ENCODE peak calls at places on chromosomes 1 and 21, in ten cellular contexts. One of them, this sample, is unnamed.

GRCh38 chr1:113930499-113931161 is 1.5 kb downstream of the HIPK1 start:
- DNase-seq in H4: peak; percentile 49
- DNase-seq in ovary: no peak
- DNase-seq in kidney epithelial cell: peak; percentile 42
- DNase-seq in OCI-LY7: peak; percentile 45
- DNase-seq in epithelial cell of esophagus: peak; percentile 49
- DNase-seq in central memory CD8-positive, alpha-beta T cell: peak; percentile 80
- DNase-seq in GM23248: peak; percentile 88
- DNase-seq in stimulated activated CD4-positive, alpha-beta T cell treated with anti-CD3 and anti-CD28 coated beads, Interleukin-4, amount 100 ng/mL, for 48 hours: peak; percentile 71
- DNase-seq in IMR-90: peak; percentile 83
- DNase-seq in this sample: peak; percentile 58

GRCh38 chr1:204294371-204294770 is 65.4 kb downstream of the PLEKHA6 start:
- DNase-seq in OCI-LY7: no peak
- DNase-seq in epithelial cell of esophagus: peak; percentile 90
- DNase-seq in stimulated activated CD4-positive, alpha-beta T cell treated with anti-CD3 and anti-CD28 coated beads, Interleukin-4, amount 100 ng/mL, for 48 hours: no peak
- DNase-seq in ovary: peak; percentile 57
- DNase-seq in IMR-90: peak; percentile 97
- DNase-seq in GM23248: peak; percentile 94
- DNase-seq in central memory CD8-positive, alpha-beta T cell: no peak
- DNase-seq in kidney epithelial cell: no peak
- DNase-seq in H4: peak; percentile 91
- DNase-seq in this sample: no peak

GRCh38 chr1:169623132-169623926 is 6.6 kb downstream of the SELP start:
- DNase-seq in central memory CD8-positive, alpha-beta T cell: no peak
- DNase-seq in stimulated activated CD4-positive, alpha-beta T cell treated with anti-CD3 and anti-CD28 coated beads, Interleukin-4, amount 100 ng/mL, for 48 hours: no peak
- DNase-seq in ovary: no peak
- DNase-seq in IMR-90: no peak
- DNase-seq in OCI-LY7: no peak
- DNase-seq in epithelial cell of esophagus: no peak
- DNase-seq in kidney epithelial cell: no peak
- DNase-seq in GM23248: no peak
- DNase-seq in H4: no peak
- DNase-seq in this sample: no peak

GRCh38 chr1:47824297-47824696 is 172.9 kb downstream of the TRABD2B start:
- DNase-seq in kidney epithelial cell: no peak
- DNase-seq in central memory CD8-positive, alpha-beta T cell: no peak
- DNase-seq in H4: no peak
- DNase-seq in ovary: no peak
- DNase-seq in GM23248: no peak
- DNase-seq in IMR-90: no peak
- DNase-seq in epithelial cell of esophagus: no peak
- DNase-seq in stimulated activated CD4-positive, alpha-beta T cell treated with anti-CD3 and anti-CD28 coated beads, Interleukin-4, amount 100 ng/mL, for 48 hours: no peak
- DNase-seq in OCI-LY7: no peak
- DNase-seq in this sample: no peak

GRCh38 chr1:167207940-167208623 is 12.6 kb upstream of the POU2F1 start:
- DNase-seq in ovary: no peak
- DNase-seq in H4: no peak
- DNase-seq in IMR-90: no peak
- DNase-seq in GM23248: no peak
- DNase-seq in OCI-LY7: peak; percentile 28
- DNase-seq in central memory CD8-positive, alpha-beta T cell: no peak
- DNase-seq in stimulated activated CD4-positive, alpha-beta T cell treated with anti-CD3 and anti-CD28 coated beads, Interleukin-4, amount 100 ng/mL, for 48 hours: no peak
- DNase-seq in epithelial cell of esophagus: no peak
- DNase-seq in kidney epithelial cell: no peak
- DNase-seq in this sample: peak; percentile 45

GRCh38 chr1:151314137-151314875 is 12.9 kb downstream of the PI4KB start:
- DNase-seq in ovary: peak; percentile 91
- DNase-seq in epithelial cell of esophagus: peak; percentile 25
- DNase-seq in stimulated activated CD4-positive, alpha-beta T cell treated with anti-CD3 and anti-CD28 coated beads, Interleukin-4, amount 100 ng/mL, for 48 hours: no peak
- DNase-seq in central memory CD8-positive, alpha-beta T cell: no peak
- DNase-seq in IMR-90: peak; percentile 87
- DNase-seq in OCI-LY7: no peak
- DNase-seq in kidney epithelial cell: peak; percentile 21
- DNase-seq in H4: no peak
- DNase-seq in GM23248: peak; percentile 90
- DNase-seq in this sample: no peak

GRCh38 chr1:59564192-59564891 is 250.4 kb upstream of the HOOK1 start:
- DNase-seq in IMR-90: no peak
- DNase-seq in central memory CD8-positive, alpha-beta T cell: no peak
- DNase-seq in epithelial cell of esophagus: no peak
- DNase-seq in OCI-LY7: no peak
- DNase-seq in stimulated activated CD4-positive, alpha-beta T cell treated with anti-CD3 and anti-CD28 coated beads, Interleukin-4, amount 100 ng/mL, for 48 hours: no peak
- DNase-seq in GM23248: peak; percentile 42
- DNase-seq in kidney epithelial cell: no peak
- DNase-seq in ovary: no peak
- DNase-seq in H4: no peak
- DNase-seq in this sample: no peak

GRCh38 chr1:98364544-98364943 is 297.0 kb upstream of the SNX7 start:
- DNase-seq in kidney epithelial cell: no peak
- DNase-seq in IMR-90: no peak
- DNase-seq in central memory CD8-positive, alpha-beta T cell: no peak
- DNase-seq in OCI-LY7: no peak
- DNase-seq in GM23248: no peak
- DNase-seq in H4: no peak
- DNase-seq in stimulated activated CD4-positive, alpha-beta T cell treated with anti-CD3 and anti-CD28 coated beads, Interleukin-4, amount 100 ng/mL, for 48 hours: no peak
- DNase-seq in ovary: no peak
- DNase-seq in epithelial cell of esophagus: no peak
- DNase-seq in this sample: no peak

GRCh38 chr1:30756545-30757195 is 904 bp downstream of the LAPTM5 start:
- DNase-seq in OCI-LY7: peak; percentile 80
- DNase-seq in stimulated activated CD4-positive, alpha-beta T cell treated with anti-CD3 and anti-CD28 coated beads, Interleukin-4, amount 100 ng/mL, for 48 hours: peak; percentile 64
- DNase-seq in central memory CD8-positive, alpha-beta T cell: peak; percentile 77
- DNase-seq in GM23248: peak; percentile 92
- DNase-seq in IMR-90: peak; percentile 82
- DNase-seq in epithelial cell of esophagus: peak; percentile 92
- DNase-seq in ovary: no peak
- DNase-seq in kidney epithelial cell: peak; percentile 87
- DNase-seq in H4: peak; percentile 90
- DNase-seq in this sample: peak; percentile 83

GRCh38 chr1:212610575-212610967 is 2.0 kb downstream of the ATF3 start:
- DNase-seq in GM23248: no peak
- DNase-seq in OCI-LY7: no peak
- DNase-seq in ovary: no peak
- DNase-seq in kidney epithelial cell: no peak
- DNase-seq in epithelial cell of esophagus: no peak
- DNase-seq in IMR-90: no peak
- DNase-seq in H4: no peak
- DNase-seq in stimulated activated CD4-positive, alpha-beta T cell treated with anti-CD3 and anti-CD28 coated beads, Interleukin-4, amount 100 ng/mL, for 48 hours: no peak
- DNase-seq in central memory CD8-positive, alpha-beta T cell: no peak
- DNase-seq in this sample: no peak

GRCh38 chr21:32534113-32534512 is 51.2 kb downstream of the TCP10L start:
- DNase-seq in H4: no peak
- DNase-seq in OCI-LY7: no peak
- DNase-seq in IMR-90: no peak
- DNase-seq in stimulated activated CD4-positive, alpha-beta T cell treated with anti-CD3 and anti-CD28 coated beads, Interleukin-4, amount 100 ng/mL, for 48 hours: no peak
- DNase-seq in GM23248: no peak
- DNase-seq in epithelial cell of esophagus: no peak
- DNase-seq in central memory CD8-positive, alpha-beta T cell: no peak
- DNase-seq in ovary: no peak
- DNase-seq in kidney epithelial cell: no peak
- DNase-seq in this sample: no peak

GRCh38 chr21:21460979-21461378 is 462.8 kb downstream of the NCAM2 start:
- DNase-seq in ovary: no peak
- DNase-seq in GM23248: no peak
- DNase-seq in kidney epithelial cell: no peak
- DNase-seq in stimulated activated CD4-positive, alpha-beta T cell treated with anti-CD3 and anti-CD28 coated beads, Interleukin-4, amount 100 ng/mL, for 48 hours: no peak
- DNase-seq in IMR-90: no peak
- DNase-seq in central memory CD8-positive, alpha-beta T cell: no peak
- DNase-seq in H4: no peak
- DNase-seq in OCI-LY7: no peak
- DNase-seq in epithelial cell of esophagus: no peak
- DNase-seq in this sample: no peak

GRCh38 chr1:212401838-212402582 is 12.7 kb downstream of the PACC1 start:
- DNase-seq in OCI-LY7: no peak
- DNase-seq in epithelial cell of esophagus: peak; percentile 81
- DNase-seq in H4: no peak
- DNase-seq in central memory CD8-positive, alpha-beta T cell: no peak
- DNase-seq in IMR-90: peak; percentile 73
- DNase-seq in GM23248: peak; percentile 62
- DNase-seq in stimulated activated CD4-positive, alpha-beta T cell treated with anti-CD3 and anti-CD28 coated beads, Interleukin-4, amount 100 ng/mL, for 48 hours: no peak
- DNase-seq in ovary: no peak
- DNase-seq in kidney epithelial cell: no peak
- DNase-seq in this sample: no peak

GRCh38 chr1:181251001-181251712 is 162.7 kb downstream of the IER5 start:
- DNase-seq in epithelial cell of esophagus: peak; percentile 77
- DNase-seq in stimulated activated CD4-positive, alpha-beta T cell treated with anti-CD3 and anti-CD28 coated beads, Interleukin-4, amount 100 ng/mL, for 48 hours: no peak
- DNase-seq in kidney epithelial cell: peak; percentile 9
- DNase-seq in GM23248: peak; percentile 44
- DNase-seq in central memory CD8-positive, alpha-beta T cell: no peak
- DNase-seq in ovary: no peak
- DNase-seq in OCI-LY7: no peak
- DNase-seq in H4: no peak
- DNase-seq in IMR-90: peak; percentile 57
- DNase-seq in this sample: no peak

GRCh38 chr1:52920791-52921291 is 699 bp downstream of the ECHDC2 start:
- DNase-seq in central memory CD8-positive, alpha-beta T cell: no peak
- DNase-seq in GM23248: peak; percentile 60
- DNase-seq in OCI-LY7: no peak
- DNase-seq in stimulated activated CD4-positive, alpha-beta T cell treated with anti-CD3 and anti-CD28 coated beads, Interleukin-4, amount 100 ng/mL, for 48 hours: no peak
- DNase-seq in kidney epithelial cell: no peak
- DNase-seq in H4: no peak
- DNase-seq in epithelial cell of esophagus: peak; percentile 18
- DNase-seq in IMR-90: no peak
- DNase-seq in ovary: peak; percentile 65
- DNase-seq in this sample: no peak

GRCh38 chr1:53460211-53460634 is 1.0 kb downstream of the DMRTB1 start:
- DNase-seq in epithelial cell of esophagus: no peak
- DNase-seq in central memory CD8-positive, alpha-beta T cell: no peak
- DNase-seq in IMR-90: no peak
- DNase-seq in kidney epithelial cell: no peak
- DNase-seq in GM23248: no peak
- DNase-seq in stimulated activated CD4-positive, alpha-beta T cell treated with anti-CD3 and anti-CD28 coated beads, Interleukin-4, amount 100 ng/mL, for 48 hours: no peak
- DNase-seq in ovary: no peak
- DNase-seq in OCI-LY7: no peak
- DNase-seq in H4: no peak
- DNase-seq in this sample: no peak

GRCh38 chr1:156801409-156802121 is 15.1 kb downstream of the SH2D2A start:
- DNase-seq in H4: peak; percentile 56
- DNase-seq in IMR-90: peak; percentile 54
- DNase-seq in central memory CD8-positive, alpha-beta T cell: no peak
- DNase-seq in GM23248: peak; percentile 86
- DNase-seq in OCI-LY7: no peak
- DNase-seq in ovary: no peak
- DNase-seq in stimulated activated CD4-positive, alpha-beta T cell treated with anti-CD3 and anti-CD28 coated beads, Interleukin-4, amount 100 ng/mL, for 48 hours: no peak
- DNase-seq in epithelial cell of esophagus: no peak
- DNase-seq in kidney epithelial cell: no peak
- DNase-seq in this sample: no peak

GRCh38 chr1:185670187-185670627 is 64.0 kb upstream of the HMCN1 start:
- DNase-seq in OCI-LY7: no peak
- DNase-seq in ovary: peak; percentile 29
- DNase-seq in kidney epithelial cell: no peak
- DNase-seq in H4: no peak
- DNase-seq in central memory CD8-positive, alpha-beta T cell: peak; percentile 37
- DNase-seq in stimulated activated CD4-positive, alpha-beta T cell treated with anti-CD3 and anti-CD28 coated beads, Interleukin-4, amount 100 ng/mL, for 48 hours: peak; percentile 23
- DNase-seq in GM23248: peak; percentile 71
- DNase-seq in IMR-90: peak; percentile 55
- DNase-seq in epithelial cell of esophagus: peak; percentile 70
- DNase-seq in this sample: peak; percentile 17

GRCh38 chr1:29271724-29272123 is 35.4 kb downstream of the PTPRU start:
- DNase-seq in OCI-LY7: no peak
- DNase-seq in ovary: peak; percentile 57
- DNase-seq in H4: peak; percentile 63
- DNase-seq in GM23248: peak; percentile 75
- DNase-seq in IMR-90: peak; percentile 65
- DNase-seq in epithelial cell of esophagus: peak; percentile 76
- DNase-seq in kidney epithelial cell: peak; percentile 34
- DNase-seq in stimulated activated CD4-positive, alpha-beta T cell treated with anti-CD3 and anti-CD28 coated beads, Interleukin-4, amount 100 ng/mL, for 48 hours: no peak
- DNase-seq in central memory CD8-positive, alpha-beta T cell: no peak
- DNase-seq in this sample: no peak

GRCh38 chr1:218394989-218395388 is 49.9 kb downstream of the TGFB2 start:
- DNase-seq in central memory CD8-positive, alpha-beta T cell: no peak
- DNase-seq in stimulated activated CD4-positive, alpha-beta T cell treated with anti-CD3 and anti-CD28 coated beads, Interleukin-4, amount 100 ng/mL, for 48 hours: no peak
- DNase-seq in GM23248: no peak
- DNase-seq in OCI-LY7: no peak
- DNase-seq in ovary: no peak
- DNase-seq in IMR-90: no peak
- DNase-seq in H4: no peak
- DNase-seq in kidney epithelial cell: no peak
- DNase-seq in epithelial cell of esophagus: no peak
- DNase-seq in this sample: no peak

This sample was measured in RPMI8226.